ENCODE peak calls at places on chromosomes 4 and X, in four cellular contexts. One of them, this sample, is unnamed.

GRCh38 chr4:170124391-170124790 is 34.6 kb upstream of the AADAT start:
- DNase-seq in GM12878: no peak
- DNase-seq in WTC11: no peak
- DNase-seq in K562: no peak
- DNase-seq in this sample: no peak

GRCh38 chr4:1201851-1202525 is 29.6 kb upstream of the SPON2 start:
- DNase-seq in GM12878: peak
- DNase-seq in WTC11: peak
- DNase-seq in K562: no peak
- DNase-seq in this sample: no peak

GRCh38 chr4:25142468-25142867 is 17.8 kb downstream of the SEPSECS start:
- DNase-seq in GM12878: no peak
- DNase-seq in K562: no peak
- DNase-seq in WTC11: no peak
- DNase-seq in this sample: no peak

GRCh38 chr4:186472948-186473347 is 82.4 kb downstream of the MTNR1A start:
- DNase-seq in GM12878: no peak
- DNase-seq in K562: no peak
- DNase-seq in WTC11: peak
- DNase-seq in this sample: peak

GRCh38 chr4:102868153-102868781 is 525 bp upstream of the CISD2 start:
- DNase-seq in K562: no peak
- DNase-seq in GM12878: no peak
- DNase-seq in WTC11: peak
- DNase-seq in this sample: no peak

GRCh38 chrX:74420194-74421035 is 878 bp upstream of the SLC16A2 start:
- DNase-seq in GM12878: no peak
- DNase-seq in WTC11: peak
- DNase-seq in K562: no peak
- DNase-seq in this sample: no peak

GRCh38 chr4:152591361-152591760 is 55.5 kb upstream of the FBXW7 start:
- DNase-seq in K562: no peak
- DNase-seq in WTC11: peak
- DNase-seq in GM12878: no peak
- DNase-seq in this sample: no peak

GRCh38 chr4:147518846-147519767 is 38.2 kb downstream of the EDNRA start:
- DNase-seq in WTC11: peak
- DNase-seq in GM12878: peak
- DNase-seq in K562: peak
- DNase-seq in this sample: peak

GRCh38 chr4:112099701-112100289 is 45.5 kb upstream of the FAM241A start:
- DNase-seq in WTC11: no peak
- DNase-seq in GM12878: peak
- DNase-seq in K562: peak
- DNase-seq in this sample: peak

GRCh38 chr4:1658581-1658980 is 25.5 kb downstream of the FAM53A start:
- DNase-seq in GM12878: no peak
- DNase-seq in WTC11: no peak
- DNase-seq in K562: no peak
- DNase-seq in this sample: no peak

GRCh38 chrX:41981481-41982013 is 58.2 kb upstream of the CASK start:
- DNase-seq in WTC11: no peak
- DNase-seq in GM12878: no peak
- DNase-seq in K562: no peak
- DNase-seq in this sample: no peak

GRCh38 chr4:55071951-55072350 is 53.4 kb downstream of the KDR start:
- DNase-seq in GM12878: no peak
- DNase-seq in K562: no peak
- DNase-seq in WTC11: no peak
- DNase-seq in this sample: no peak

GRCh38 chr4:86031927-86032326 is 327.9 kb downstream of the MAPK10 start:
- DNase-seq in WTC11: no peak
- DNase-seq in GM12878: no peak
- DNase-seq in K562: no peak
- DNase-seq in this sample: no peak

GRCh38 chr4:69092190-69092589 is 4.1 kb upstream of the UGT2B7 start:
- DNase-seq in K562: no peak
- DNase-seq in GM12878: no peak
- DNase-seq in WTC11: no peak
- DNase-seq in this sample: no peak

GRCh38 chr4:10582059-10582686 is 102.4 kb downstream of the CLNK start:
- DNase-seq in K562: peak
- DNase-seq in WTC11: no peak
- DNase-seq in GM12878: no peak
- DNase-seq in this sample: peak

GRCh38 chrX:38061335-38061734 is 55.0 kb downstream of the SYTL5 start:
- DNase-seq in K562: no peak
- DNase-seq in GM12878: no peak
- DNase-seq in WTC11: no peak
- DNase-seq in this sample: peak

GRCh38 chr4:4849106-4849505 is 10.4 kb upstream of the MSX1 start:
- DNase-seq in WTC11: no peak
- DNase-seq in K562: no peak
- DNase-seq in GM12878: no peak
- DNase-seq in this sample: no peak

GRCh38 chr4:112145820-112146813 is 863 bp downstream of the FAM241A start:
- DNase-seq in WTC11: peak
- DNase-seq in K562: peak
- DNase-seq in GM12878: peak
- DNase-seq in this sample: no peak

GRCh38 chr4:17058506-17058905 is 160.1 kb upstream of the LDB2 start:
- DNase-seq in WTC11: no peak
- DNase-seq in K562: no peak
- DNase-seq in GM12878: no peak
- DNase-seq in this sample: no peak

GRCh38 chrX:51893931-51894696 is 691 bp downstream of the MAGED1 start:
- DNase-seq in K562: no peak
- DNase-seq in WTC11: peak
- DNase-seq in GM12878: no peak
- DNase-seq in this sample: no peak

GRCh38 chrX:1673337-1673736 is 58.5 kb downstream of the ASMT start:
- DNase-seq in K562: peak
- DNase-seq in WTC11: peak
- DNase-seq in GM12878: no peak
- DNase-seq in this sample: peak

GRCh38 chr4:2366252-2367192 is 51.9 kb downstream of the ZFYVE28 start:
- DNase-seq in WTC11: no peak
- DNase-seq in GM12878: no peak
- DNase-seq in K562: no peak
- DNase-seq in this sample: no peak

GRCh38 chrX:101507986-101508385 is 22.7 kb downstream of the ARMCX4 start:
- DNase-seq in GM12878: no peak
- DNase-seq in WTC11: no peak
- DNase-seq in K562: no peak
- DNase-seq in this sample: no peak

GRCh38 chr4:122992111-122992510 is 69.7 kb upstream of the NUDT6 start:
- DNase-seq in WTC11: no peak
- DNase-seq in K562: no peak
- DNase-seq in GM12878: no peak
- DNase-seq in this sample: no peak

GRCh38 chr4:31613946-31614623 is 893.9 kb downstream of the PCDH7 start:
- DNase-seq in GM12878: no peak
- DNase-seq in WTC11: peak
- DNase-seq in K562: no peak
- DNase-seq in this sample: no peak

GRCh38 chr4:84597450-84597849 is 14.5 kb downstream of the CDS1 start:
- DNase-seq in WTC11: no peak
- DNase-seq in GM12878: no peak
- DNase-seq in K562: no peak
- DNase-seq in this sample: no peak

GRCh38 chr4:139154134-139154421 is 22.9 kb downstream of the ELF2 start:
- DNase-seq in GM12878: no peak
- DNase-seq in WTC11: no peak
- DNase-seq in K562: no peak
- DNase-seq in this sample: no peak

GRCh38 chr4:10093801-10094552 is 22.6 kb downstream of the WDR1 start:
- DNase-seq in K562: no peak
- DNase-seq in WTC11: no peak
- DNase-seq in GM12878: no peak
- DNase-seq in this sample: no peak

GRCh38 chrX:77564824-77565223 is 117.6 kb downstream of the FGF16 start:
- DNase-seq in K562: no peak
- DNase-seq in GM12878: no peak
- DNase-seq in WTC11: no peak
- DNase-seq in this sample: no peak

GRCh38 chrX:574355-574754 is 56.2 kb upstream of the SHOX start:
- DNase-seq in GM12878: no peak
- DNase-seq in K562: no peak
- DNase-seq in WTC11: no peak
- DNase-seq in this sample: no peak

GRCh38 chr4:150874386-150875226 is 140.5 kb downstream of the LRBA start:
- DNase-seq in K562: no peak
- DNase-seq in WTC11: no peak
- DNase-seq in GM12878: no peak
- DNase-seq in this sample: no peak

GRCh38 chrX:8879750-8880149 is 78.6 kb upstream of the FAM9A start:
- DNase-seq in WTC11: peak
- DNase-seq in GM12878: no peak
- DNase-seq in K562: peak
- DNase-seq in this sample: peak

GRCh38 chr4:72971572-72971971 is 97.9 kb downstream of the COX18 start:
- DNase-seq in K562: no peak
- DNase-seq in GM12878: no peak
- DNase-seq in WTC11: no peak
- DNase-seq in this sample: no peak

GRCh38 chrX:130171446-130172126 is at the start of gene RAB33A:
- DNase-seq in K562: no peak
- DNase-seq in GM12878: no peak
- DNase-seq in WTC11: peak
- DNase-seq in this sample: no peak

GRCh38 chrX:56738670-56739069 is 9.6 kb downstream of the NBDY start:
- DNase-seq in GM12878: no peak
- DNase-seq in K562: no peak
- DNase-seq in WTC11: no peak
- DNase-seq in this sample: no peak

GRCh38 chr4:56149601-56150000 is 200.9 kb downstream of the CEP135 start:
- DNase-seq in WTC11: no peak
- DNase-seq in K562: no peak
- DNase-seq in GM12878: no peak
- DNase-seq in this sample: no peak

GRCh38 chr4:99863804-99864203 is 30.4 kb downstream of the LAMTOR3 start:
- DNase-seq in K562: no peak
- DNase-seq in WTC11: no peak
- DNase-seq in GM12878: no peak
- DNase-seq in this sample: no peak

GRCh38 chr4:16626945-16627344 is 271.5 kb downstream of the LDB2 start:
- DNase-seq in WTC11: no peak
- DNase-seq in K562: no peak
- DNase-seq in GM12878: no peak
- DNase-seq in this sample: no peak

GRCh38 chr4:66688674-66689073 is 856.6 kb downstream of the CENPC start:
- DNase-seq in WTC11: no peak
- DNase-seq in K562: no peak
- DNase-seq in GM12878: no peak
- DNase-seq in this sample: no peak
- TF ChIP-seq CREM in WTC11: no peak
- TF ChIP-seq CREM in K562: no peak
- TF ChIP-seq CREM in GM12878: no peak
- TF ChIP-seq CREM in this sample: no peak

DNA sequence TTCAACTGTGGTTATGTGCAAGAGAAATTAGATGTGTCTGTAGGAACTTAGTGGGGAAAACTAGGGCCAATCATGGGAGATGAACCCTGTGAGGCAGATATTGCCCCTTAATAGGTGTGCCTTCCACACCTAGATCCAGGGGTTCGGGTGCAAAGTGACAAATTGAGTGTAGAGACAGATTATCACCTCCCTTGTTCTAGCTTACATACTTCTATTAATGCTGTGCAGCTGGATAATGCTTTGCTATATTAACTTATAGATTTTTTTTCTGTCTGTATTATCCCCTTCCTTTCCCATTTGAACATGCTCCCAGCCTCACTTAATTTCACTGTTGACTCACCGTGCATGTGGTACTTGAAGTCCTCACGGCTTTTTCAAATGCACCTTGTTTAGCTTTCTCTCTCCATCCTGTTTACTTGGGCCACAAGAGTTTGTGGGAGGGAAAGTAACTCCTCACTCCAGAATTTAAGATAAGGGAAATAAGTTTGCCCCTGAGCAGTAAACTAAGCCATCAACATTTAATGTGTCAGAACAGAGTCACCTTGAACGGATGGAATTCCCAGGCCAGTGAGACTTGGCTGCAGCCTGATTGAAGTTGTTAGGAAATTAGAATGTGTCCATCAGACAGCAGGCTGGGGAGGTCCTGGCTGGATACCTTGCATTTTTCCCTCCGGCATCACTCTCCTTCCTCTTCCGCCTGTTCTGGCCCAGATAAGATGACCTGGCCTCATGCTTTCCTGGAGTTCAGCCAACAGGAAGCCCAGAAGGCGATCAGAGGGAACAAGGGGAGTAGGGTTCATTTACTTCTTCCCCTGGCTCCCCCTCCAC is 478.4 kb downstream of the BCOR start:
- DNase-seq in K562: peak
- DNase-seq in GM12878: no peak
- DNase-seq in WTC11: no peak
- DNase-seq in this sample: no peak
- TF ChIP-seq CREM in K562: peak
- TF ChIP-seq CREM in GM12878: no peak
- TF ChIP-seq CREM in WTC11: no peak
- TF ChIP-seq CREM in this sample: no peak

GRCh38 chr4:8552581-8553205 is 27.5 kb upstream of the GPR78 start:
- DNase-seq in WTC11: no peak
- DNase-seq in GM12878: no peak
- DNase-seq in K562: no peak
- DNase-seq in this sample: no peak

GRCh38 chr4:8554555-8555100 is 25.6 kb upstream of the GPR78 start:
- DNase-seq in GM12878: no peak
- DNase-seq in WTC11: no peak
- DNase-seq in K562: no peak
- DNase-seq in this sample: no peak

GRCh38 chr4:8553958-8554357 is 26.2 kb upstream of the GPR78 start:
- DNase-seq in GM12878: no peak
- DNase-seq in K562: no peak
- DNase-seq in WTC11: no peak
- DNase-seq in this sample: no peak

GRCh38 chr4:8552024-8552423 is 28.2 kb upstream of the GPR78 start:
- DNase-seq in K562: no peak
- DNase-seq in GM12878: no peak
- DNase-seq in WTC11: no peak
- DNase-seq in this sample: no peak

DNA sequence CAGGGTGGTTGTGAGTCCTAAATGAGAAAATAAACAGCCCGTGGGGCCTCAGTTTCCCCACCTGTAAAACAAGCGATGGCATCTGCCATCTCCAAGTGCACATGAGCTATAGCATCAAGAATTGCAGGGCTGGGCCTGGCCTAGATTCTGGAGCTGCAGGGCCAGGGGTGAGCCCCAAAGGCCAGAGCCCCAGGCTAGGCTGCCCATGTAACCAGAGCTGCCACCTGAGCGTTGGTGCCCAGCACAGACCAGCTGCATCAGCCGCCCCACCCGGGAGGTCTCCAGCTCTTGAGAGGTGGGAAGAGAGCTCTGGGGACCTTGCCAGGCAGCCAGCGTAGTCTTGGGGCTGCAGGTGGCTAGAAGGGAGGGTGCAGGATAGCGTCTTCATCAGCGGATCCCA is 27.0 kb upstream of the GPR78 start:
- DNase-seq in GM12878: no peak
- DNase-seq in K562: no peak
- DNase-seq in WTC11: no peak
- DNase-seq in this sample: no peak
- TF ChIP-seq CREM in GM12878: no peak
- TF ChIP-seq CREM in K562: no peak
- TF ChIP-seq CREM in WTC11: no peak
- TF ChIP-seq CREM in this sample: no peak

GRCh38 chr4:42492977-42493376 is 95.7 kb downstream of the SHISA3 start:
- DNase-seq in K562: no peak
- DNase-seq in GM12878: no peak
- DNase-seq in WTC11: no peak
- DNase-seq in this sample: peak
- TF ChIP-seq CREM in K562: no peak
- TF ChIP-seq CREM in GM12878: no peak
- TF ChIP-seq CREM in WTC11: no peak
- TF ChIP-seq CREM in this sample: no peak